ENCODE peak calls at places on chromosomes 4 and X, in nine cellular contexts. G is lower leg skin, O is HCT116, H is thyroid gland, U is heart left ventricle, K is K562, C is A549, X is spleen, N is tibial nerve. Z is an unnamed sample.
A peak's percentile ranks its signal among the peaks of the same experiment; 100 is the strongest.

GRCh38 chrX:46727445-46727844 is 31.5 kb downstream of the SLC9A7 start:
- DNase-seq in G (no peak), O (no peak), H (no peak), U (no peak), K (no peak), C (no peak), X (no peak), N (no peak), Z (no peak)

GRCh38 chr4:47598320-47598719 is 113.2 kb downstream of the ATP10D start:
- DNase-seq in G (no peak), O (no peak), H (no peak), U (no peak), K (no peak), C (no peak), X (no peak), N (no peak), Z (no peak)

GRCh38 chrX:30302957-30303356 is 6.2 kb downstream of the NR0B1 start:
- DNase-seq in G (peak; percentile 32), O (no peak), H (peak; percentile 16), U (no peak), K (no peak), C (no peak), X (no peak), N (peak; percentile 19), Z (no peak)

GRCh38 chr4:24693636-24694035 is 101.7 kb upstream of the SOD3 start:
- DNase-seq in G (no peak), O (no peak), H (no peak), U (no peak), K (no peak), C (no peak), X (no peak), N (no peak), Z (no peak)

GRCh38 chrX:119381349-119381944 is 17.7 kb upstream of the SLC25A43 start:
- DNase-seq in G (no peak), O (no peak), H (no peak), U (no peak), K (no peak), C (no peak), X (no peak), N (no peak), Z (no peak)

GRCh38 chr4:154927126-154927525 is 146.1 kb downstream of the RBM46 start:
- DNase-seq in G (no peak), O (no peak), H (no peak), U (no peak), K (no peak), C (no peak), X (no peak), N (no peak), Z (no peak)

GRCh38 chr4:140659935-140660710 is 91.4 kb upstream of the UCP1 start:
- DNase-seq in G (no peak), O (no peak), H (no peak), U (no peak), K (no peak), C (no peak), X (no peak), N (no peak), Z (no peak)

GRCh38 chrX:78754917-78755316 is 7.4 kb downstream of the LPAR4 start:
- DNase-seq in G (no peak), O (no peak), H (no peak), U (no peak), K (no peak), C (no peak), X (no peak), N (no peak), Z (no peak)

GRCh38 chr4:104446431-104446925 is 48.2 kb downstream of the CXXC4 start:
- DNase-seq in G (no peak), O (no peak), H (no peak), U (no peak), K (no peak), C (no peak), X (no peak), N (no peak), Z (no peak)

GRCh38 chr4:99868126-99868596 is 26.1 kb downstream of the LAMTOR3 start:
- DNase-seq in G (no peak), O (no peak), H (no peak), U (no peak), K (no peak), C (no peak), X (no peak), N (no peak), Z (no peak)

GRCh38 chr4:152243890-152244595 is 291.8 kb downstream of the FBXW7 start:
- DNase-seq in G (peak; percentile 41), O (no peak), H (peak; percentile 82), U (no peak), K (no peak), C (no peak), X (no peak), N (peak; percentile 34), Z (no peak)

GRCh38 chrX:100643943-100644587 is at the start of gene SRPX2:
- DNase-seq in G (peak; percentile 45), O (peak; percentile 63), H (no peak), U (no peak), K (no peak), C (peak; percentile 51), X (no peak), N (peak; percentile 60), Z (peak; percentile 33)
- TF ChIP-seq POLR2A in G (no peak), O (no peak), H (no peak), U (no peak), K (no peak), C (no peak), X (no peak), N (peak; percentile 26), Z (no peak)

DNA sequence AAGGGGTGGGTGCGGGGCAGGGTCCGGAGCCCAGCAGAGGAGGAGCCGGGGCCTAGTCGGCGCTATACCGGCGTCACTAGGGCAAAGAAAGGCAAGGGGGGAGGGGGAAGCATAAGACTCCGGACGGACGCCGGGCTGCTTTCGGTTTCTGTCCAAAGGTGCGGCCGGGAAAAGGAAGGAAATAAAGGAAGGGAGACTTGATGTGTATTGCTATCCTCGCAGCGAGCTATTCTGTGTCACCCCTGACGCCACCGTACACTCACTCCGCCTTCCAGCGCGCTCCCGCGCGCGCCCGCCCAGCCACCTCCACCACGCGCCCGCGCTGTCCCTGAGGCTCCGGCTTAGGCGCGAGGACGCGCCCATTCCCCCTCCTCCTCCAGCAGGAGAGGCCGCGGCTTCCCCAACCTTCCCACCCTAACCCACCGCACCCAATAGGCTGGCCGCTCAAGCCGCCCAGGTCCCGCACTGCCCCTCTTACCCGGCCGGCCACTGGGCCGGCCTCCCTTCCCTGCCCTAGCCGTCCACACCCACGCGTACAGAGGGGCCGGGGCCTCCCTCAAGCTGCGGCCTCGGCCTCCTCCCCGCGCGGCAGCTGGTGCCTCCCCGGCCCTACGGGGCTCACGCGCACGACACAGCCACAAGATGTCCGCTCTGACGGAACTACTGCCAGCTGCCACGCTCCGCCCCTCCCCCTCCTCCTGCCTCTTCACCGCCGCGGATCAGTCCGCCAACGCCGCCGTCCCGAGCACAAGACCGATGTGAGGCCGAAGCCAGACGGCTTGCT is at the start of gene UBE2D3:
- DNase-seq in G (peak; percentile 93), O (peak; percentile 92), H (peak; percentile 93), U (peak; percentile 97), K (peak; percentile 76), C (peak; percentile 24), X (peak; percentile 99), N (peak; percentile 93), Z (peak; percentile 13)
- TF ChIP-seq POLR2A in G (peak; percentile 88), O (peak; percentile 67), H (peak; percentile 85), U (no peak), K (peak; percentile 94), C (peak; percentile 74), X (peak; percentile 70), N (peak; percentile 84), Z (peak; percentile 82)

DNA sequence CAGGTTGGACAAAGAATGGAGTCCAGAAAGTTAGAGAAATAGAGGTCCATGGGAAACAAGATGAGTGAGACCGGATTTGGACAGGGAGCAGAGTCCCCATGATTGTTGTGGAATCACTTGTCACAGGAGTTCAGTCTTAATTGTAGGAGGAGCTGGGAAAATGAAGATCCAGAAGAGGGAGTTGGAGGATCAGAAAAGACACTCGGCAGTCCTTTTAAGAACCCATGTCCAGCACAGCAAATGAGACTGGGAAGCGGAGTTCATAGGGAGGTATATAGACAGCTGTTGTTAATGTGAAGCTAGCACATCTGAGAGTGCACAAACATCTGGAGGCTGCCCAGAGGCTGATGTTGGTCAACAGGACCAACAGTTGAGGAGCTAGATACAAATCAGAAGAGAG is 111.4 kb upstream of the RXFP1 start:
- DNase-seq in G (no peak), O (peak; percentile 3), H (no peak), U (no peak), K (no peak), C (no peak), X (no peak), N (no peak), Z (no peak)
- TF ChIP-seq POLR2A in G (no peak), O (no peak), H (no peak), U (no peak), K (no peak), C (no peak), X (no peak), N (no peak), Z (no peak)

GRCh38 chrX:107677909-107678308 is 49.6 kb downstream of the PRPS1 start:
- DNase-seq in G (no peak), O (no peak), H (no peak), U (no peak), K (no peak), C (no peak), X (no peak), N (no peak), Z (no peak)

GRCh38 chrX:107675365-107675654 is 47.0 kb downstream of the PRPS1 start:
- DNase-seq in G (no peak), O (no peak), H (no peak), U (no peak), K (no peak), C (no peak), X (no peak), N (no peak), Z (no peak)

GRCh38 chrX:107677501-107677901 is 49.2 kb downstream of the PRPS1 start:
- DNase-seq in G (no peak), O (no peak), H (peak; percentile 26), U (no peak), K (no peak), C (no peak), X (no peak), N (no peak), Z (no peak)

GRCh38 chrX:107675823-107676555 is 47.7 kb downstream of the PRPS1 start:
- DNase-seq in G (no peak), O (no peak), H (peak; percentile 58), U (no peak), K (no peak), C (no peak), X (no peak), N (peak; percentile 47), Z (no peak)

DNA sequence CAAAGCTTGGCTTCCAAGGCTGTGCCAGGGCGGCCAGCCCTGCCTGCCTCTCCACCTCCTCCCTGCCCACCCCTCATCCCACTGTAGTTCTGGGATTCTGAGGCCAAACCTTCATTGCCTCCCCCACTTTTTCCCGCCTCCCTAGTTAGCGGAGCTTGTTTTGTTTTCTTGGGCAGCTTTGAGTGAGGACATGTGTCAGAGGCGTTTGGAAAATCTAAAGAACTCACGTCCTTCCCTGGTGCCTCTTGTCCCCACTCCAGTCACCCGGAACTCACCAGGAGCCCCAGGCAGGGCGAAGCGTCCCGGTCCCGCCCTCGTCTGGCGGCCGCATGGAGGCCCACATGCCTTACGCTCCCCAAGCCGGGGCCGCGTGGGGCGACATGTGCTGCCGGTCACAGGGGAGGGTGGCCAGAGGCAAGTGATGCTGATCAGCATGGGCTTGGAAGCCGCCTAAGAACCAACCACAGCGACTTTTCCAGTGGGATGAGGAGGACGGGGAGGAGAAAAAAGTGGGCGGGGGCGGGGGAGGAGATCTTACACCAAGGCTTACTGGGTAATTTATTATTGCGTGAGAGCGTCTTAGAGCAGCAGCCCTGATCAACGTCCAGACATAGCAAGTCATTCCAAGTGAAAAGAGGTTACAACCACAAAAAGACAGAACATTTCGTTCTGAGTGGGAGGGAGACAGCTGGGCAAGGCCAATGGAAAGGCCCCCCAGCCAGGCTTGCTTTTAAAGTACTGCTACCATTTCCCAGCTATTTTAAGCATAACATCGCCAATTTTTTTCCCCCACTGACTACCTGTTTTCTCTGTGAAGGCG is 48.5 kb downstream of the PRPS1 start:
- DNase-seq in G (peak; percentile 83), O (peak; percentile 78), H (peak; percentile 94), U (peak; percentile 91), K (peak; percentile 68), C (peak; percentile 62), X (peak; percentile 92), N (peak; percentile 74), Z (peak; percentile 44)
- TF ChIP-seq POLR2A in G (no peak), O (peak; percentile 59), H (peak; percentile 48), U (no peak), K (peak; percentile 72), C (peak; percentile 34), X (peak; percentile 12), N (peak; percentile 73), Z (no peak)

Z was measured in H54.